ENCODE peak calls at places on chromosomes 13 and 19, in six cellular contexts. One of them, this sample, is unnamed.

GRCh38 chr19:33227242-33227650 is 1.6 kb upstream of the SLC7A10 start:
- DNase-seq in fibroblast of lung: peak; percentile 63
- DNase-seq in brain microvascular endothelial cell: peak; percentile 16
- DNase-seq in AG04450: no peak
- DNase-seq in left ventricle myocardium inferior: no peak
- DNase-seq in lung: peak; percentile 67
- DNase-seq in this sample: no peak

GRCh38 chr13:42591602-42592001 is 17.6 kb downstream of the TNFSF11 start:
- DNase-seq in fibroblast of lung: no peak
- DNase-seq in brain microvascular endothelial cell: no peak
- DNase-seq in AG04450: no peak
- DNase-seq in left ventricle myocardium inferior: no peak
- DNase-seq in lung: no peak
- DNase-seq in this sample: no peak

GRCh38 chr13:113429608-113429985 is 23.7 kb downstream of the ADPRHL1 start:
- DNase-seq in fibroblast of lung: no peak
- DNase-seq in brain microvascular endothelial cell: no peak
- DNase-seq in AG04450: no peak
- DNase-seq in left ventricle myocardium inferior: no peak
- DNase-seq in lung: no peak
- DNase-seq in this sample: no peak

GRCh38 chr13:27650312-27650711 is 28.6 kb downstream of the POLR1D start:
- DNase-seq in fibroblast of lung: no peak
- DNase-seq in brain microvascular endothelial cell: no peak
- DNase-seq in AG04450: no peak
- DNase-seq in left ventricle myocardium inferior: no peak
- DNase-seq in lung: no peak
- DNase-seq in this sample: no peak

GRCh38 chr19:18519962-18520847 is 1.7 kb downstream of the ELL start:
- DNase-seq in fibroblast of lung: peak; percentile 74
- DNase-seq in brain microvascular endothelial cell: peak; percentile 67
- DNase-seq in AG04450: peak; percentile 50
- DNase-seq in left ventricle myocardium inferior: peak; percentile 41
- DNase-seq in lung: peak; percentile 74
- DNase-seq in this sample: no peak

GRCh38 chr19:37997911-37998344 is 90.9 kb downstream of the SIPA1L3 start:
- DNase-seq in fibroblast of lung: peak; percentile 86
- DNase-seq in brain microvascular endothelial cell: peak; percentile 83
- DNase-seq in AG04450: peak; percentile 72
- DNase-seq in left ventricle myocardium inferior: no peak
- DNase-seq in lung: no peak
- DNase-seq in this sample: no peak

GRCh38 chr19:38945562-38946228 is 15.0 kb downstream of the MRPS12 start:
- DNase-seq in fibroblast of lung: no peak
- DNase-seq in brain microvascular endothelial cell: no peak
- DNase-seq in AG04450: no peak
- DNase-seq in left ventricle myocardium inferior: no peak
- DNase-seq in lung: no peak
- DNase-seq in this sample: no peak

GRCh38 chr13:47008318-47008717 is 111.5 kb upstream of the HTR2A start:
- DNase-seq in fibroblast of lung: no peak
- DNase-seq in brain microvascular endothelial cell: no peak
- DNase-seq in AG04450: no peak
- DNase-seq in left ventricle myocardium inferior: no peak
- DNase-seq in lung: no peak
- DNase-seq in this sample: no peak

GRCh38 chr19:48654299-48655059 is 8.5 kb upstream of the CA11 start:
- DNase-seq in fibroblast of lung: peak; percentile 21
- DNase-seq in brain microvascular endothelial cell: no peak
- DNase-seq in AG04450: no peak
- DNase-seq in left ventricle myocardium inferior: no peak
- DNase-seq in lung: no peak
- DNase-seq in this sample: no peak

GRCh38 chr13:91305652-91306051 is 41.8 kb upstream of the MIR17HG start:
- DNase-seq in fibroblast of lung: no peak
- DNase-seq in brain microvascular endothelial cell: no peak
- DNase-seq in AG04450: no peak
- DNase-seq in left ventricle myocardium inferior: no peak
- DNase-seq in lung: no peak
- DNase-seq in this sample: no peak

GRCh38 chr19:42067315-42067888 is 2.6 kb downstream of the GRIK5 start:
- DNase-seq in fibroblast of lung: no peak
- DNase-seq in brain microvascular endothelial cell: no peak
- DNase-seq in AG04450: no peak
- DNase-seq in left ventricle myocardium inferior: no peak
- DNase-seq in lung: no peak
- DNase-seq in this sample: no peak

GRCh38 chr13:32731576-32731975 is 145.3 kb downstream of the PDS5B start:
- DNase-seq in fibroblast of lung: peak; percentile 54
- DNase-seq in brain microvascular endothelial cell: peak; percentile 29
- DNase-seq in AG04450: no peak
- DNase-seq in left ventricle myocardium inferior: no peak
- DNase-seq in lung: no peak
- DNase-seq in this sample: no peak

GRCh38 chr19:49866933-49867782 is at the start of gene PNKP:
- DNase-seq in fibroblast of lung: peak; percentile 91
- DNase-seq in brain microvascular endothelial cell: peak; percentile 78
- DNase-seq in AG04450: peak; percentile 67
- DNase-seq in left ventricle myocardium inferior: peak; percentile 91
- DNase-seq in lung: peak; percentile 92
- DNase-seq in this sample: peak; percentile 93

GRCh38 chr13:27533155-27533643 is 82.8 kb upstream of the MTIF3 start:
- DNase-seq in fibroblast of lung: peak; percentile 69
- DNase-seq in brain microvascular endothelial cell: peak; percentile 66
- DNase-seq in AG04450: peak; percentile 41
- DNase-seq in left ventricle myocardium inferior: peak; percentile 84
- DNase-seq in lung: peak; percentile 87
- DNase-seq in this sample: no peak

GRCh38 chr19:1658446-1659433 is 6.3 kb upstream of the TCF3 start:
- DNase-seq in fibroblast of lung: no peak
- DNase-seq in brain microvascular endothelial cell: no peak
- DNase-seq in AG04450: no peak
- DNase-seq in left ventricle myocardium inferior: no peak
- DNase-seq in lung: no peak
- DNase-seq in this sample: no peak

GRCh38 chr13:35876601-35877000 is 254.6 kb downstream of the DCLK1 start:
- DNase-seq in fibroblast of lung: no peak
- DNase-seq in brain microvascular endothelial cell: no peak
- DNase-seq in AG04450: no peak
- DNase-seq in left ventricle myocardium inferior: no peak
- DNase-seq in lung: no peak
- DNase-seq in this sample: no peak

GRCh38 chr19:29731331-29731850 is 16.3 kb upstream of the C19orf12 start:
- DNase-seq in fibroblast of lung: no peak
- DNase-seq in brain microvascular endothelial cell: no peak
- DNase-seq in AG04450: no peak
- DNase-seq in left ventricle myocardium inferior: no peak
- DNase-seq in lung: no peak
- DNase-seq in this sample: no peak

GRCh38 chr19:2974342-2974932 is 2.9 kb upstream of the TLE6 start:
- DNase-seq in fibroblast of lung: no peak
- DNase-seq in brain microvascular endothelial cell: peak; percentile 32
- DNase-seq in AG04450: no peak
- DNase-seq in left ventricle myocardium inferior: peak; percentile 50
- DNase-seq in lung: peak; percentile 42
- DNase-seq in this sample: no peak

GRCh38 chr19:33193864-33194362 is at the start of gene LRP3:
- DNase-seq in fibroblast of lung: peak; percentile 22
- DNase-seq in brain microvascular endothelial cell: no peak
- DNase-seq in AG04450: no peak
- DNase-seq in left ventricle myocardium inferior: peak; percentile 60
- DNase-seq in lung: no peak
- DNase-seq in this sample: no peak

GRCh38 chr19:4851551-4852290 is 15.7 kb downstream of the PLIN3 start:
- DNase-seq in fibroblast of lung: peak; percentile 51
- DNase-seq in brain microvascular endothelial cell: peak; percentile 32
- DNase-seq in AG04450: no peak
- DNase-seq in left ventricle myocardium inferior: peak; percentile 74
- DNase-seq in lung: peak; percentile 72
- DNase-seq in this sample: peak; percentile 59

GRCh38 chr13:32086791-32087441 is 55.3 kb downstream of the FRY start:
- DNase-seq in fibroblast of lung: no peak
- DNase-seq in brain microvascular endothelial cell: no peak
- DNase-seq in AG04450: no peak
- DNase-seq in left ventricle myocardium inferior: no peak
- DNase-seq in lung: no peak
- DNase-seq in this sample: no peak

GRCh38 chr13:113883921-113884804 is 20.3 kb upstream of the GAS6 start:
- DNase-seq in fibroblast of lung: no peak
- DNase-seq in brain microvascular endothelial cell: no peak
- DNase-seq in AG04450: no peak
- DNase-seq in left ventricle myocardium inferior: no peak
- DNase-seq in lung: no peak
- DNase-seq in this sample: no peak

GRCh38 chr13:75480691-75481175 is 1.2 kb downstream of the TBC1D4 start:
- DNase-seq in fibroblast of lung: peak; percentile 63
- DNase-seq in brain microvascular endothelial cell: no peak
- DNase-seq in AG04450: no peak
- DNase-seq in left ventricle myocardium inferior: peak; percentile 44
- DNase-seq in lung: peak; percentile 77
- DNase-seq in this sample: peak; percentile 72

GRCh38 chr13:51698352-51698751 is 105.6 kb downstream of the DHRS12 start:
- DNase-seq in fibroblast of lung: no peak
- DNase-seq in brain microvascular endothelial cell: no peak
- DNase-seq in AG04450: no peak
- DNase-seq in left ventricle myocardium inferior: no peak
- DNase-seq in lung: no peak
- DNase-seq in this sample: no peak

GRCh38 chr13:51697855-51698254 is 106.1 kb downstream of the DHRS12 start:
- DNase-seq in fibroblast of lung: peak; percentile 51
- DNase-seq in brain microvascular endothelial cell: no peak
- DNase-seq in AG04450: no peak
- DNase-seq in left ventricle myocardium inferior: no peak
- DNase-seq in lung: no peak
- DNase-seq in this sample: no peak

GRCh38 chr13:51697181-51697580 is 106.8 kb downstream of the DHRS12 start:
- DNase-seq in fibroblast of lung: peak; percentile 73
- DNase-seq in brain microvascular endothelial cell: peak; percentile 67
- DNase-seq in AG04450: no peak
- DNase-seq in left ventricle myocardium inferior: no peak
- DNase-seq in lung: no peak
- DNase-seq in this sample: no peak
- H3K27ac ChIP-seq in fibroblast of lung: no peak overlapping the region
- H3K27ac ChIP-seq in brain microvascular endothelial cell: no peak overlapping the region
- H3K27ac ChIP-seq in AG04450: no peak overlapping the region
- H3K27ac ChIP-seq in left ventricle myocardium inferior: no peak overlapping the region
- H3K27ac ChIP-seq in lung: no peak overlapping the region
- H3K27ac ChIP-seq in this sample: no peak overlapping the region

DNA sequence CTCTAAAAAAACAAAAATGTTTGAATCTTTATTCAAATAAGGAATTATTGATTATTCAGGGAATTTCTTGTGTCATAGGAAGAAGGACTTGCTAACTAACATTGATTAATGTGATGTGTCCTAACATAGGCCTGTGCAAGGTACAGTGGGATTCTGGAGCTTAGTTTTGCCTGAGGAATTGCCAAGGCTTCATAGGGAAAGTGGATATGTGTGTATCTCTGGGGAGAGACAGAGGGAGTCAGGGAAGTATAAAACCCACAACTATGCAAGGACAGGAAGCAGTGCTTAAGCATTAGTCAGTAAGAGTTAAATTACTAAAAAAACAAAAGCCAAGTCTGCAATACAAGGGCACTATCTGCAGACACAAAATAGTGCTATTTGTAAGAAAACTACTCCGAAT is 59.6 kb downstream of the WDFY2 start:
- DNase-seq in fibroblast of lung: peak; percentile 90
- DNase-seq in brain microvascular endothelial cell: peak; percentile 87
- DNase-seq in AG04450: peak; percentile 79
- DNase-seq in left ventricle myocardium inferior: no peak
- DNase-seq in lung: no peak
- DNase-seq in this sample: no peak
- H3K4me3 ChIP-seq in fibroblast of lung: peak overlapping the region; percentile 12
- H3K4me3 ChIP-seq in brain microvascular endothelial cell: no peak overlapping the region
- H3K4me3 ChIP-seq in AG04450: peak overlapping the region; percentile 28
- H3K4me3 ChIP-seq in left ventricle myocardium inferior: no peak overlapping the region
- H3K4me3 ChIP-seq in lung: no peak overlapping the region
- H3K4me3 ChIP-seq in this sample: peak overlapping the region; percentile 3

GRCh38 chr13:100594731-100595130 is 6.1 kb upstream of the GGACT start:
- DNase-seq in fibroblast of lung: no peak
- DNase-seq in brain microvascular endothelial cell: no peak
- DNase-seq in AG04450: no peak
- DNase-seq in left ventricle myocardium inferior: no peak
- DNase-seq in lung: no peak
- DNase-seq in this sample: no peak
- TF ChIP-seq CTCF in fibroblast of lung: peak; percentile 6
- TF ChIP-seq CTCF in brain microvascular endothelial cell: peak; percentile 55
- TF ChIP-seq CTCF in AG04450: peak; percentile 12
- TF ChIP-seq CTCF in left ventricle myocardium inferior: no peak
- TF ChIP-seq CTCF in lung: no peak
- TF ChIP-seq CTCF in this sample: no peak

GRCh38 chr13:40233731-40234195 is 432.7 kb downstream of the FOXO1 start:
- DNase-seq in fibroblast of lung: no peak
- DNase-seq in brain microvascular endothelial cell: no peak
- DNase-seq in AG04450: no peak
- DNase-seq in left ventricle myocardium inferior: peak; percentile 68
- DNase-seq in lung: no peak
- DNase-seq in this sample: no peak
- H3K27ac ChIP-seq in fibroblast of lung: no peak overlapping the region
- H3K27ac ChIP-seq in brain microvascular endothelial cell: no peak overlapping the region
- H3K27ac ChIP-seq in AG04450: no peak overlapping the region
- H3K27ac ChIP-seq in left ventricle myocardium inferior: peak overlapping the region; percentile 86
- H3K27ac ChIP-seq in lung: no peak overlapping the region
- H3K27ac ChIP-seq in this sample: no peak overlapping the region

This sample was measured in RWPE2.